ENCODE peak calls at places on chromosomes 16 and 17, in seven cellular contexts. S is HepG2, H is SK-N-SH, L is HCT116, Z is GM12878, G is H1, F is NT2/D1. Q is an unnamed sample.

GRCh38 chr17:44321246-44322120 is 3.1 kb downstream of the SLC25A39 start:
- DNase-seq in S (no peak), H (no peak), L (no peak), Z (no peak), G (no peak), F (no peak), Q (no peak)

GRCh38 chr16:8998114-8998513 is 34.4 kb upstream of the USP7 start:
- DNase-seq in S (no peak), H (no peak), L (no peak), Z (no peak), G (no peak), F (no peak), Q (no peak)

GRCh38 chr17:61065263-61065773 is 334.3 kb upstream of the TBX2 start:
- DNase-seq in S (peak), H (peak), L (no peak), Z (no peak), G (no peak), F (no peak), Q (no peak)

GRCh38 chr16:14286381-14287230 is 215.5 kb downstream of the MRTFB start:
- DNase-seq in S (no peak), H (no peak), L (no peak), Z (no peak), G (peak), F (no peak), Q (no peak)

GRCh38 chr17:48442819-48443218 is 12.8 kb upstream of the SKAP1 start:
- DNase-seq in S (no peak), H (no peak), L (no peak), Z (no peak), G (no peak), F (no peak), Q (peak)

GRCh38 chr16:3401719-3402397 is 843 bp downstream of the ZNF174 start:
- DNase-seq in S (peak), H (peak), L (no peak), Z (no peak), G (peak), F (no peak), Q (peak)

GRCh38 chr16:50072730-50073129 is 7.0 kb downstream of the HEATR3 start:
- DNase-seq in S (no peak), H (no peak), L (no peak), Z (no peak), G (no peak), F (no peak), Q (no peak)

GRCh38 chr16:73572135-73572534 is 524.2 kb upstream of the ZFHX3 start:
- DNase-seq in S (no peak), H (no peak), L (no peak), Z (no peak), G (no peak), F (peak), Q (no peak)

GRCh38 chr16:47617732-47618131 is 156.6 kb downstream of the PHKB start:
- DNase-seq in S (peak), H (no peak), L (peak), Z (no peak), G (no peak), F (no peak), Q (no peak)

GRCh38 chr16:14101415-14101814 is 30.3 kb downstream of the MRTFB start:
- DNase-seq in S (no peak), H (no peak), L (no peak), Z (no peak), G (no peak), F (no peak), Q (no peak)

GRCh38 chr17:67474081-67474661 is 97.1 kb downstream of the PITPNC1 start:
- DNase-seq in S (no peak), H (no peak), L (no peak), Z (no peak), G (no peak), F (no peak), Q (no peak)

GRCh38 chr17:34443832-34444469 is 80.9 kb upstream of the CCL1 start:
- DNase-seq in S (peak), H (peak), L (no peak), Z (no peak), G (peak), F (no peak), Q (peak)

GRCh38 chr17:62052765-62053338 is 12.2 kb downstream of the MED13 start:
- DNase-seq in S (no peak), H (no peak), L (no peak), Z (no peak), G (no peak), F (no peak), Q (no peak)

GRCh38 chr17:75271233-75271954 is 363 bp upstream of the MIF4GD start:
- DNase-seq in S (peak), H (peak), L (no peak), Z (no peak), G (peak), F (no peak), Q (peak)

GRCh38 chr17:53722407-53722806 is 100.3 kb upstream of the KIF2B start:
- DNase-seq in S (no peak), H (no peak), L (no peak), Z (no peak), G (no peak), F (no peak), Q (no peak)

GRCh38 chr16:14301150-14302030 is 230.3 kb downstream of the MRTFB start:
- DNase-seq in S (peak), H (peak), L (no peak), Z (no peak), G (no peak), F (no peak), Q (peak)

GRCh38 chr16:89506113-89506504 is 2.1 kb upstream of the SPG7 start:
- DNase-seq in S (no peak), H (no peak), L (no peak), Z (no peak), G (no peak), F (no peak), Q (no peak)

GRCh38 chr17:3944485-3945388 is 19.5 kb downstream of the ATP2A3 start:
- DNase-seq in S (no peak), H (peak), L (peak), Z (no peak), G (peak), F (peak), Q (peak)

GRCh38 chr16:65666132-65666869 is 544.4 kb upstream of the CDH11 start:
- DNase-seq in S (peak), H (no peak), L (no peak), Z (no peak), G (no peak), F (no peak), Q (no peak)

GRCh38 chr16:85168732-85169256 is 56.5 kb upstream of the CIBAR2 start:
- DNase-seq in S (no peak), H (peak), L (no peak), Z (no peak), G (peak), F (no peak), Q (peak)

GRCh38 chr16:22318690-22319358 is 21.6 kb downstream of the POLR3E start:
- DNase-seq in S (peak), H (peak), L (no peak), Z (no peak), G (peak), F (no peak), Q (peak)

GRCh38 chr16:17947165-17947564 is 389.4 kb downstream of the NPIPA8 start:
- DNase-seq in S (peak), H (no peak), L (no peak), Z (no peak), G (no peak), F (no peak), Q (no peak)

GRCh38 chr16:54938351-54939346 is 8.0 kb downstream of the IRX5 start:
- DNase-seq in S (no peak), H (no peak), L (no peak), Z (no peak), G (peak), F (no peak), Q (no peak)

GRCh38 chr16:17334096-17334495 is 136.7 kb downstream of the XYLT1 start:
- DNase-seq in S (no peak), H (no peak), L (no peak), Z (no peak), G (no peak), F (no peak), Q (no peak)

GRCh38 chr17:81403671-81404534 is 8.6 kb downstream of the BAHCC1 start:
- DNase-seq in S (no peak), H (peak), L (no peak), Z (no peak), G (no peak), F (no peak), Q (no peak)

GRCh38 chr17:64066709-64067108 is 46.3 kb upstream of the ICAM2 start:
- DNase-seq in S (no peak), H (no peak), L (no peak), Z (no peak), G (no peak), F (no peak), Q (no peak)

GRCh38 chr16:25614836-25615235 is 76.9 kb upstream of the HS3ST4 start:
- DNase-seq in S (no peak), H (no peak), L (no peak), Z (no peak), G (no peak), F (no peak), Q (no peak)

GRCh38 chr17:8014558-8014850 is 12.1 kb downstream of the GUCY2D start:
- DNase-seq in S (no peak), H (no peak), L (no peak), Z (no peak), G (no peak), F (no peak), Q (no peak)

GRCh38 chr16:84144301-84144858 is 597 bp downstream of the HSDL1 start:
- DNase-seq in S (no peak), H (peak), L (no peak), Z (no peak), G (peak), F (no peak), Q (peak)

GRCh38 chr16:28991687-28992086 is 6.8 kb downstream of the LAT start:
- DNase-seq in S (no peak), H (no peak), L (no peak), Z (no peak), G (no peak), F (no peak), Q (no peak)

GRCh38 chr17:32854834-32855389 is 22.0 kb downstream of the MYO1D start:
- DNase-seq in S (no peak), H (no peak), L (no peak), Z (no peak), G (no peak), F (no peak), Q (no peak)

GRCh38 chr16:67156146-67156844 is 3.4 kb downstream of the TRADD start:
- DNase-seq in S (no peak), H (no peak), L (no peak), Z (no peak), G (no peak), F (no peak), Q (no peak)

GRCh38 chr17:30554839-30555751 is 77.9 kb downstream of the GOSR1 start:
- DNase-seq in S (peak), H (no peak), L (peak), Z (no peak), G (peak), F (no peak), Q (no peak)
- TF ChIP-seq YY1 in S (no peak), H (no peak), L (no peak), Z (no peak), G (no peak), F (no peak), Q (no peak)

DNA sequence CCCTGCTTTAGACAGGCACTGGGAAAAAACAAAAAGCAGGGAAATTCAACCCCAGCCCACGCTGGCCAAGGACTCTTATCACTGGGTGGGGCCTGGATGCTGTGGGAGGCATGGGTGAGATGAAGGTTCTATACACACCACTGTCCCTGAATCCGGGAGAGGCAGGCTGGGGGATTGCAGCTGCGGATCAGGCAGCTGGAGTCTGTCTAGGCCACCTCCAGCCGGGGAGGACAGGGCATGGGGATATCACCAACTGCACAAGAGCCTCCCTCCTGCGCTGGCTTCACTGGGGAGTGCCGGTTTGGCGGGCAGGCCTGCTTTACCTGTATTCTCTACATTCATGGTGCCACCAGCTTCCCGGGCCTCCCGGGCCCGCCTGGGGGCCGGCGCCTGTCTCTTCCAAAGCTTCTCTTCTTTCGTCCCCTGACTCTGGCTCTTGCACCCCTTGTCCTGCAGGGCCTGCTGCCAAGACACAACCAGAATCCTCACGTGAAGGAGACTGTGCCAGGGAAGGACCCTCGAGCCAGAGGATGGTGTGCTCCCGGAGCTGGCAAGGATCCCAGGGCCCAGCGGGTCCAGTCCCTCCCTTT is 13.9 kb downstream of the KIFC3 start:
- DNase-seq in S (no peak), H (no peak), L (no peak), Z (no peak), G (no peak), F (no peak), Q (no peak)
- TF ChIP-seq YY1 in S (no peak), H (no peak), L (no peak), Z (no peak), G (no peak), F (no peak), Q (no peak)

GRCh38 chr17:83151442-83152220 is 72.2 kb downstream of the METRNL start:
- DNase-seq in S (peak), H (peak), L (no peak), Z (no peak), G (no peak), F (peak), Q (no peak)
- TF ChIP-seq YY1 in S (no peak), H (no peak), L (no peak), Z (no peak), G (no peak), F (no peak), Q (no peak)

DNA sequence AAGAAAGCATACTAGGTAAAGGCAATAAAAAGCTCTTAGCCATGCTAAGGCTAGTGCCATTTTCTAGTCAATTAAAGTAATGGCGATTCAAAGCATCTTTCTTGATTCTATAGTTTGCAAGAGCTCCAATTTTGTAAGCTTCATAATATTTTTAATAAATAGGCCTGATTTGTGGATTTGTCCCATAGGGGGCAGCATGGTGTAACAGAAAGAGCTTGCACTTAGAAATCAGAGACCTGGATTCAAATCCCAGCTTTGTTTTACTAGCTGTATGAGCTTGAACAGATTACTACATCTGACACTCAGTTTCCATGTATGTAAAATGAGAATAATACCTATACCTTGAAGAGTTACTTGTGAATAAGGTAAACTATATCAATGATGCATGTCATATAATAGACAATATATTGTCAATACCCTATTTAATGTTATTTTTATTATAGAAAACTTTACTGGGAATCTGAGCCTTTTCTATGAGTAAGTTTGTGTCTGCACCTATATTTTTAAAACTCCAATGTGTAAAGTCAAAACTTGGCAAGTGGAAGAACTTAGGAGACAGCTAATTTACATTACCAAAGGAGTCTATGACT is 93.6 kb upstream of the NOG start:
- DNase-seq in S (peak), H (no peak), L (peak), Z (no peak), G (no peak), F (peak), Q (peak)
- TF ChIP-seq YY1 in S (no peak), H (no peak), L (no peak), Z (no peak), G (no peak), F (no peak), Q (no peak)

DNA sequence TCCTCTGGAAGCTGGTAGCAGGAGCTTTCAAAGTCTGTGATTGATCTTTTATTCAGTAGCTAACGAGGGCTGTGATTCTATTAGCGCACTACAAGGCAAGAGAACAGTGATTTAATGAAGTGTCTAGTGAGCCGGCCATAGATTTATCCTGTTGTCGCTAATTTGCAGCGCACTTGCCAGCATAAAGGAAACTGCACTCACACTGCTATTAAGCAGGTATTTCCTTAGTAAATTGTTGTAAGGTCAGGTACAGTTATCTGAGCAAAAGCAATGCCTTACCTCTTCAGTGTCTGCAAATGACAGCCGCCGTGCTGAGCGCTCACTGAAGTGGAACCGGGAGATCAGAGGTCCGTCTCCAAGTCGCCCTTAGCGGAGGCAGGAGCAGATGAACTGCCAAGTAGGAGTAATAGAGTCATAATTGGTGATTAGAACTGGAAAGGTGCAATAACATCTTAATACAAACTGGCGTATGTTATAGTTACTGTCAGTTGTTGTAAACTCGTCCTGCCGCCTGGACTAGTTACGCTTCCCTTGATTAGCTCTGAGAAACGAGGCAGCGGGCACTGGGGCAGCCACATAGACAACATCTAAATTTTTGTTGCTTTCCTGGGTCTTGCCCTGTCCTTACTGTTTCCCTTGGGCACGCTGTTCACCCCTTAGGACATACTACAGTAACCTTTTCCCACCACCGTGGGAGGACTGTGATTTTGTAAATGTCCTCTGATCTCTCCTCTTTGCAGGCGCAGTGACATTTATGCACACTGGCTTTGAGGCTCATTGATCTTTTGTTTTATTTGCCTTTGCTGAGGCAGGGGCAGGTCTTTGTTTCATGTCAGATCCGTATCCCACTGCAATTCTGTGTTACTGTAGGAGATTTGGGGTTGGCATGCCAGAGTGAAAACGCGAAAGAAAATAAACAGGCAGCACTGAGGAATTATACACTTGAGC is 363.1 kb downstream of the WWOX start:
- DNase-seq in S (peak), H (no peak), L (no peak), Z (no peak), G (no peak), F (no peak), Q (no peak)
- TF ChIP-seq YY1 in S (no peak), H (no peak), L (no peak), Z (no peak), G (no peak), F (no peak), Q (no peak)

GRCh38 chr16:56933828-56934598 is 2.1 kb downstream of the HERPUD1 start:
- DNase-seq in S (no peak), H (no peak), L (no peak), Z (no peak), G (no peak), F (no peak), Q (no peak)

GRCh38 chr16:56936950-56937349 is 5.0 kb downstream of the HERPUD1 start:
- DNase-seq in S (no peak), H (no peak), L (no peak), Z (no peak), G (no peak), F (no peak), Q (no peak)

GRCh38 chr16:56935201-56935600 is 3.3 kb downstream of the HERPUD1 start:
- DNase-seq in S (no peak), H (no peak), L (no peak), Z (no peak), G (no peak), F (no peak), Q (no peak)

GRCh38 chr16:56938664-56939513 is 6.9 kb downstream of the HERPUD1 start:
- DNase-seq in S (no peak), H (no peak), L (no peak), Z (no peak), G (no peak), F (no peak), Q (no peak)

GRCh38 chr16:56936491-56936890 is 4.5 kb downstream of the HERPUD1 start:
- DNase-seq in S (no peak), H (no peak), L (no peak), Z (no peak), G (no peak), F (no peak), Q (no peak)
- TF ChIP-seq YY1 in S (no peak), H (no peak), L (no peak), Z (no peak), G (no peak), F (no peak), Q (no peak)

Q was measured in K562.